ENCODE peak calls at places on chromosomes 6 and 20, in four cellular contexts. T is right cardiac atrium, Q is SK-N-SH, O is ovary. J is an unnamed sample.

GRCh38 chr20:18388860-18389259 is 78.0 kb downstream of the DZANK1 start:
- DNase-seq in T (no peak), O (peak), Q (no peak), J (no peak)

GRCh38 chr20:48632825-48633619 is 194.8 kb downstream of the PREX1 start:
- DNase-seq in T (no peak), Q (peak), O (no peak), J (no peak)

GRCh38 chr20:38178065-38178471 is 13.0 kb upstream of the TGM2 start:
- DNase-seq in T (peak), Q (no peak), O (no peak), J (no peak)

GRCh38 chr6:12313992-12314589 is 23.9 kb downstream of the EDN1 start:
- DNase-seq in T (no peak), O (no peak), Q (no peak), J (no peak)

GRCh38 chr20:45968801-45969711 is 2.9 kb downstream of the ZNF335 start:
- DNase-seq in T (peak), Q (no peak), O (peak), J (peak)

GRCh38 chr6:37456816-37457560 is 24.0 kb downstream of the CMTR1 start:
- DNase-seq in O (peak), T (peak), Q (no peak), J (no peak)

GRCh38 chr6:75368151-75368779 is 83.7 kb upstream of the TMEM30A start:
- DNase-seq in Q (peak), O (no peak), T (peak), J (no peak)

GRCh38 chr6:104381907-104382306 is 477.8 kb downstream of the HACE1 start:
- DNase-seq in Q (no peak), T (no peak), O (no peak), J (no peak)

GRCh38 chr6:131602913-131603312 is 25.1 kb downstream of the MED23 start:
- DNase-seq in T (no peak), O (no peak), Q (no peak), J (no peak)

GRCh38 chr6:133571681-133572080 is 317.2 kb upstream of the TCF21 start:
- DNase-seq in T (no peak), Q (no peak), O (no peak), J (no peak)

GRCh38 chr6:20805027-20805426 is 270.8 kb downstream of the CDKAL1 start:
- DNase-seq in T (no peak), O (no peak), Q (no peak), J (no peak)

GRCh38 chr6:54655162-54655561 is 191.4 kb upstream of the FAM83B start:
- DNase-seq in T (no peak), Q (no peak), O (no peak), J (no peak)

GRCh38 chr20:37331060-37331857 is 14.7 kb upstream of the SRC start:
- DNase-seq in T (no peak), Q (peak), O (no peak), J (no peak)

GRCh38 chr6:22717906-22718305 is 148.5 kb downstream of the HDGFL1 start:
- DNase-seq in Q (no peak), T (no peak), O (no peak), J (no peak)

GRCh38 chr6:105601541-105602174 is 198.8 kb upstream of the PREP start:
- DNase-seq in Q (no peak), T (peak), O (peak), J (peak)

GRCh38 chr6:28867078-28867414 is 56.7 kb downstream of the TRIM27 start:
- DNase-seq in T (no peak), Q (peak), O (no peak), J (no peak)

GRCh38 chr6:18491303-18492090 is 104.3 kb downstream of the RNF144B start:
- DNase-seq in O (no peak), Q (no peak), T (no peak), J (no peak)

GRCh38 chr6:158046201-158047119 is 64.8 kb downstream of the SYNJ2 start:
- DNase-seq in T (no peak), Q (no peak), O (no peak), J (no peak)

GRCh38 chr20:24773751-24774201 is 175.3 kb upstream of the CST7 start:
- DNase-seq in T (no peak), Q (no peak), O (peak), J (no peak)

GRCh38 chr6:112511441-112511840 is 164.3 kb downstream of the RFPL4B start:
- DNase-seq in O (no peak), Q (no peak), T (no peak), J (no peak)

GRCh38 chr6:132520953-132521352 is 8.0 kb upstream of the STX7 start:
- DNase-seq in O (no peak), T (no peak), Q (no peak), J (no peak)

GRCh38 chr20:2747676-2748235 is 52.7 kb downstream of the CPXM1 start:
- DNase-seq in Q (no peak), O (no peak), T (no peak), J (no peak)

GRCh38 chr20:17023811-17024210 is 203.0 kb upstream of the PCSK2 start:
- DNase-seq in Q (no peak), O (no peak), T (no peak), J (no peak)

GRCh38 chr6:168268755-168269154 is 50.8 kb downstream of the DACT2 start:
- DNase-seq in T (no peak), O (no peak), Q (no peak), J (no peak)

GRCh38 chr6:27287751-27288135 is 24.3 kb downstream of the POM121L2 start:
- DNase-seq in O (no peak), T (no peak), Q (no peak), J (no peak)

GRCh38 chr6:2197177-2197671 is 48.2 kb downstream of the GMDS start:
- DNase-seq in T (peak), Q (no peak), O (peak), J (peak)